ENCODE peak calls at places on chromosomes 3 and 15, in seven cellular contexts. B is BJ; Q is activated naive CD4-positive, alpha-beta T cell treated with anti-CD3 and anti-CD28 coated beads, Interleukin-2, amount 50 U/mL, for 16 hours; H is ELR; M is NCI-H1105; I is Ammon's horn; A is iris pigment epithelial cell. K is an unnamed sample.

GRCh38 chr15:43370310-43370974 is 401 bp downstream of the ZSCAN29 start:
- DNase-seq in H (peak), B (no peak), A (peak), Q (no peak), M (no peak), I (peak), K (no peak)

GRCh38 chr3:56202997-56203396 is 265.3 kb downstream of the ERC2 start:
- DNase-seq in H (no peak), I (no peak), Q (no peak), M (no peak), A (no peak), B (no peak), K (no peak)

GRCh38 chr3:156535162-156535627 is 19.7 kb downstream of the SSR3 start:
- DNase-seq in A (peak), I (peak), H (peak), B (peak), Q (no peak), M (no peak), K (peak)

GRCh38 chr3:48845170-48845569 is 2.5 kb downstream of the PRKAR2A start:
- DNase-seq in M (no peak), H (peak), I (no peak), A (no peak), B (no peak), Q (no peak), K (no peak)

GRCh38 chr3:126005951-126006350 is 37.0 kb downstream of the ROPN1B start:
- DNase-seq in H (peak), I (no peak), M (no peak), Q (no peak), B (peak), A (peak), K (no peak)

GRCh38 chr3:14235003-14235876 is 56.6 kb downstream of the LSM3 start:
- DNase-seq in A (no peak), Q (no peak), M (no peak), I (no peak), B (no peak), H (no peak), K (no peak)

GRCh38 chr15:68365140-68365745 is 66.7 kb downstream of the ITGA11 start:
- DNase-seq in B (no peak), I (no peak), Q (no peak), H (no peak), M (no peak), A (no peak), K (no peak)

GRCh38 chr15:26503998-26504397 is 268.9 kb downstream of the GABRB3 start:
- DNase-seq in B (no peak), A (no peak), I (no peak), H (no peak), M (no peak), Q (no peak), K (no peak)

GRCh38 chr3:142929109-142929508 is 34.4 kb downstream of the PAQR9 start:
- DNase-seq in A (peak), I (no peak), B (no peak), H (peak), M (no peak), Q (peak), K (peak)

GRCh38 chr3:179504371-179504770 is 53.1 kb upstream of the GNB4 start:
- DNase-seq in H (no peak), M (no peak), Q (no peak), I (no peak), B (no peak), A (no peak), K (no peak)

GRCh38 chr15:85854345-85855097 is 59.8 kb upstream of the KLHL25 start:
- DNase-seq in H (peak), B (no peak), M (peak), Q (peak), I (peak), A (peak), K (peak)

GRCh38 chr15:66390670-66391069 is 4.0 kb downstream of the MAP2K1 start:
- DNase-seq in M (no peak), H (peak), I (peak), B (no peak), A (peak), Q (no peak), K (no peak)

GRCh38 chr3:127492426-127492825 is 98.1 kb downstream of the TPRA1 start:
- DNase-seq in H (no peak), A (no peak), I (no peak), M (no peak), Q (no peak), B (no peak), K (no peak)

GRCh38 chr3:171283248-171284222 is 176.7 kb downstream of the TNIK start:
- DNase-seq in H (no peak), Q (no peak), I (peak), A (no peak), B (no peak), M (no peak), K (no peak)

GRCh38 chr3:147407495-147408179 is 1.3 kb upstream of the ZIC4 start:
- DNase-seq in I (no peak), H (no peak), M (no peak), Q (no peak), B (no peak), A (no peak), K (no peak)

GRCh38 chr15:65376767-65377104 is 1.1 kb downstream of the IGDCC3 start:
- DNase-seq in M (peak), B (no peak), A (no peak), Q (no peak), H (peak), I (no peak), K (no peak)

K was measured in NT2/D1.